ENCODE peak calls at places on chromosomes 3 and 15, in eight cellular contexts. V is activated gamma-delta T cell treated with Interleukin-2 at 50 U/mL for 16 hours; B is GM04503; J is activated naive CD8-positive, alpha-beta T cell treated with anti-CD3 and anti-CD28 coated beads for 36 hours; H is activated T-cell treated with anti-CD3 and anti-CD28 coated beads for 48 hours; F is stimulated activated CD4-positive, alpha-beta T cell treated with anti-CD3 and anti-CD28 coated beads, TNF-alpha, amount 100 ng/mL, for 48 hours; C is activated CD4-positive, alpha-beta memory T cell treated with anti-CD3 and anti-CD28 coated beads, Interleukin-2, amount 10 ng/mL, durations not matched to agents 7 days and 5 days; T is progenitor cell of endocrine pancreas. O is an unnamed sample.

GRCh38 chr3:156563900-156564682 is 9.2 kb upstream of the SSR3 start:
- DNase-seq in J (no peak), T (no peak), V (no peak), H (no peak), B (no peak), C (no peak), F (no peak), O (no peak)

GRCh38 chr3:87626471-87626995 is 350.1 kb upstream of the POU1F1 start:
- DNase-seq in V (no peak), H (no peak), B (no peak), T (no peak), J (no peak), F (no peak), C (no peak), O (no peak)

GRCh38 chr15:62124176-62124952 is 40.7 kb downstream of the C2CD4B start:
- DNase-seq in V (no peak), T (no peak), C (no peak), F (no peak), J (no peak), H (no peak), B (no peak), O (peak; percentile 26)

GRCh38 chr15:49530106-49530505 is 90.5 kb downstream of the FAM227B start:
- DNase-seq in B (peak; percentile 22), F (no peak), H (no peak), T (no peak), V (no peak), J (no peak), C (no peak), O (no peak)

GRCh38 chr3:148226246-148226645 is 471.5 kb upstream of the AGTR1 start:
- DNase-seq in C (no peak), H (no peak), B (no peak), T (no peak), F (no peak), V (no peak), J (no peak), O (no peak)

GRCh38 chr3:123078101-123078500 is 11.3 kb downstream of the PDIA5 start:
- DNase-seq in F (no peak), J (no peak), C (no peak), H (no peak), T (no peak), V (no peak), B (no peak), O (no peak)

GRCh38 chr3:550481-550880 is 353.9 kb downstream of the CHL1 start:
- DNase-seq in B (no peak), F (no peak), T (no peak), C (no peak), J (no peak), H (no peak), V (no peak), O (no peak)

GRCh38 chr3:126927846-126928245 is 55.1 kb upstream of the PLXNA1 start:
- DNase-seq in H (no peak), T (no peak), V (no peak), B (no peak), C (no peak), F (no peak), J (no peak), O (no peak)

GRCh38 chr3:43753743-43754142 is 63.0 kb downstream of the ABHD5 start:
- DNase-seq in V (no peak), C (no peak), J (no peak), F (no peak), T (no peak), H (no peak), B (no peak), O (no peak)

GRCh38 chr15:68991723-68992122 is 22.8 kb upstream of the NOX5 start:
- DNase-seq in T (no peak), H (no peak), C (no peak), V (no peak), F (no peak), J (no peak), B (no peak), O (no peak)

GRCh38 chr15:95134306-95135100 is 903.1 kb downstream of the MCTP2 start:
- DNase-seq in H (no peak), J (no peak), V (no peak), F (no peak), T (no peak), C (no peak), B (peak; percentile 39), O (no peak)

GRCh38 chr3:141331370-141332318 is 36.7 kb upstream of the ZBTB38 start:
- DNase-seq in T (no peak), C (no peak), V (no peak), F (no peak), B (peak; percentile 81), J (no peak), H (no peak), O (no peak)

GRCh38 chr3:9754678-9755077 is 4.9 kb downstream of the OGG1 start:
- DNase-seq in V (no peak), J (no peak), B (no peak), T (no peak), C (peak; percentile 32), F (no peak), H (no peak), O (no peak)

GRCh38 chr3:126259411-126260391 is 79.3 kb upstream of the ALDH1L1 start:
- DNase-seq in C (no peak), J (peak; percentile 24), F (no peak), H (no peak), T (no peak), B (no peak), V (no peak), O (peak; percentile 14)

GRCh38 chr15:41695750-41696436 is 35.7 kb downstream of the MGA start:
- DNase-seq in F (no peak), V (peak; percentile 38), H (no peak), C (peak; percentile 66), T (no peak), B (no peak), J (peak; percentile 24), O (peak; percentile 43)

GRCh38 chr15:47756872-47757271 is 39.6 kb downstream of the SEMA6D start:
- DNase-seq in C (no peak), H (no peak), B (peak; percentile 57), T (no peak), V (no peak), F (no peak), J (no peak), O (no peak)

GRCh38 chr15:53274630-53275029 is 484.5 kb upstream of the ONECUT1 start:
- DNase-seq in T (no peak), V (no peak), J (no peak), F (no peak), H (no peak), B (no peak), C (no peak), O (no peak)

GRCh38 chr15:65248506-65248905 is 37.2 kb upstream of the CILP start:
- DNase-seq in F (no peak), C (no peak), T (no peak), V (no peak), H (no peak), B (no peak), J (no peak), O (no peak)

GRCh38 chr15:43104426-43104825 is 1.4 kb downstream of the UBR1 start:
- DNase-seq in C (no peak), B (no peak), H (no peak), J (no peak), F (no peak), V (no peak), T (no peak), O (no peak)

GRCh38 chr3:183249006-183249718 is 3.9 kb upstream of the B3GNT5 start:
- DNase-seq in B (no peak), C (no peak), T (no peak), F (no peak), H (no peak), V (no peak), J (no peak), O (no peak)

GRCh38 chr3:143145951-143146350 is 26.4 kb downstream of the CHST2 start:
- DNase-seq in T (no peak), V (no peak), H (no peak), J (no peak), B (no peak), C (no peak), F (no peak), O (no peak)

GRCh38 chr15:81296673-81297072 is 27.3 kb downstream of the STARD5 start:
- DNase-seq in V (peak; percentile 77), F (peak; percentile 58), J (peak; percentile 76), C (peak; percentile 87), B (no peak), H (peak; percentile 57), T (no peak), O (peak; percentile 86)

GRCh38 chr3:113769551-113769950 is 22.7 kb downstream of the ATP6V1A start:
- DNase-seq in C (no peak), J (no peak), V (no peak), F (no peak), T (no peak), B (peak; percentile 27), H (no peak), O (no peak)

GRCh38 chr3:173930251-173930650 is 532.7 kb downstream of the NLGN1 start:
- DNase-seq in J (no peak), H (no peak), V (no peak), T (no peak), C (no peak), B (no peak), F (no peak), O (no peak)

GRCh38 chr3:106068386-106068785 is 199.6 kb upstream of the CBLB start:
- DNase-seq in J (no peak), T (no peak), B (no peak), V (no peak), C (no peak), H (no peak), F (no peak), O (no peak)

GRCh38 chr3:11601446-11602241 is 42.1 kb downstream of the VGLL4 start:
- DNase-seq in V (no peak), F (no peak), H (peak; percentile 41), B (no peak), T (no peak), C (no peak), J (peak; percentile 77), O (no peak)

GRCh38 chr3:4425707-4426106 is 41.4 kb downstream of the SUMF1 start:
- DNase-seq in V (no peak), H (peak; percentile 14), T (no peak), F (peak; percentile 45), J (peak; percentile 20), C (no peak), B (no peak), O (no peak)

GRCh38 chr15:41502787-41503668 is 9.4 kb downstream of the ITPKA start:
- DNase-seq in V (no peak), B (no peak), T (no peak), C (no peak), J (peak; percentile 24), H (no peak), F (no peak), O (no peak)

GRCh38 chr3:53486961-53487654 is 7.3 kb upstream of the CACNA1D start:
- DNase-seq in B (no peak), J (no peak), F (no peak), C (no peak), H (no peak), T (no peak), V (no peak), O (no peak)

GRCh38 chr3:62403765-62404164 is 30.4 kb upstream of the FEZF2 start:
- DNase-seq in H (no peak), J (no peak), F (no peak), B (no peak), T (no peak), C (no peak), V (no peak), O (no peak)

GRCh38 chr3:40207796-40208195 is 101.7 kb upstream of the EIF1B start:
- DNase-seq in C (no peak), V (no peak), F (no peak), H (no peak), B (no peak), T (no peak), J (no peak), O (no peak)

GRCh38 chr15:40891810-40892448 is 2.3 kb upstream of the VPS18 start:
- DNase-seq in C (peak; percentile 41), F (no peak), T (no peak), H (no peak), B (no peak), V (no peak), J (no peak), O (peak; percentile 22)

GRCh38 chr15:48811325-48811938 is 563 bp upstream of the CEP152 start:
- DNase-seq in C (no peak), F (no peak), J (no peak), V (no peak), H (no peak), B (no peak), T (no peak), O (no peak)

GRCh38 chr3:153574445-153574844 is 412.4 kb downstream of the RAP2B start:
- DNase-seq in J (no peak), T (no peak), C (no peak), F (no peak), B (no peak), H (no peak), V (no peak), O (no peak)